ENCODE peak calls at places on chromosome 19, in nine cellular contexts. One of them, this sample, is unnamed.

GRCh38 chr19:15464394-15465385 is at the start of gene RASAL3:
- DNase-seq in transverse colon: peak; percentile 60
- DNase-seq in neuronal stem cell: no peak
- DNase-seq in PC-3: no peak
- DNase-seq in Panc1: no peak
- DNase-seq in heart left ventricle: no peak
- DNase-seq in BE2C: no peak
- DNase-seq in IMR-90: no peak
- DNase-seq in right lobe of liver: peak; percentile 40
- DNase-seq in this sample: no peak

GRCh38 chr19:46339491-46339890 is 7.4 kb upstream of the PPP5C start:
- DNase-seq in transverse colon: no peak
- DNase-seq in neuronal stem cell: no peak
- DNase-seq in PC-3: no peak
- DNase-seq in Panc1: no peak
- DNase-seq in heart left ventricle: no peak
- DNase-seq in BE2C: no peak
- DNase-seq in IMR-90: no peak
- DNase-seq in right lobe of liver: no peak
- DNase-seq in this sample: no peak

GRCh38 chr19:38078302-38078930 is 145.6 kb downstream of the DPF1 start:
- DNase-seq in transverse colon: no peak
- DNase-seq in neuronal stem cell: no peak
- DNase-seq in PC-3: no peak
- DNase-seq in Panc1: no peak
- DNase-seq in heart left ventricle: no peak
- DNase-seq in BE2C: no peak
- DNase-seq in IMR-90: no peak
- DNase-seq in right lobe of liver: no peak
- DNase-seq in this sample: no peak

GRCh38 chr19:13302521-13303270 is 152.5 kb downstream of the IER2 start:
- DNase-seq in transverse colon: no peak
- DNase-seq in neuronal stem cell: no peak
- DNase-seq in PC-3: peak; percentile 25
- DNase-seq in Panc1: no peak
- DNase-seq in heart left ventricle: no peak
- DNase-seq in BE2C: no peak
- DNase-seq in IMR-90: no peak
- DNase-seq in right lobe of liver: no peak
- DNase-seq in this sample: peak; percentile 22

GRCh38 chr19:322616-323015 is 22.0 kb downstream of the MIER2 start:
- DNase-seq in transverse colon: no peak
- DNase-seq in neuronal stem cell: no peak
- DNase-seq in PC-3: no peak
- DNase-seq in Panc1: no peak
- DNase-seq in heart left ventricle: no peak
- DNase-seq in BE2C: no peak
- DNase-seq in IMR-90: no peak
- DNase-seq in right lobe of liver: no peak
- DNase-seq in this sample: no peak

GRCh38 chr19:2325261-2326046 is 2.9 kb downstream of the LSM7 start:
- DNase-seq in transverse colon: no peak
- DNase-seq in neuronal stem cell: no peak
- DNase-seq in PC-3: no peak
- DNase-seq in Panc1: no peak
- DNase-seq in heart left ventricle: no peak
- DNase-seq in BE2C: no peak
- DNase-seq in IMR-90: no peak
- DNase-seq in right lobe of liver: no peak
- DNase-seq in this sample: no peak

GRCh38 chr19:35265126-35265995 is 3.4 kb upstream of the USF2 start:
- DNase-seq in transverse colon: peak; percentile 8
- DNase-seq in neuronal stem cell: no peak
- DNase-seq in PC-3: peak; percentile 22
- DNase-seq in Panc1: no peak
- DNase-seq in heart left ventricle: no peak
- DNase-seq in BE2C: no peak
- DNase-seq in IMR-90: no peak
- DNase-seq in right lobe of liver: no peak
- DNase-seq in this sample: peak; percentile 40

GRCh38 chr19:55590621-55591020 is 8.7 kb downstream of the FIZ1 start:
- DNase-seq in transverse colon: no peak
- DNase-seq in neuronal stem cell: no peak
- DNase-seq in PC-3: peak; percentile 58
- DNase-seq in Panc1: no peak
- DNase-seq in heart left ventricle: no peak
- DNase-seq in BE2C: no peak
- DNase-seq in IMR-90: no peak
- DNase-seq in right lobe of liver: no peak
- DNase-seq in this sample: peak; percentile 53

GRCh38 chr19:39411006-39411831 is 1.2 kb upstream of the PLEKHG2 start:
- DNase-seq in transverse colon: peak; percentile 86
- DNase-seq in neuronal stem cell: no peak
- DNase-seq in PC-3: no peak
- DNase-seq in Panc1: no peak
- DNase-seq in heart left ventricle: peak; percentile 68
- DNase-seq in BE2C: no peak
- DNase-seq in IMR-90: peak; percentile 68
- DNase-seq in right lobe of liver: peak; percentile 77
- DNase-seq in this sample: peak; percentile 73

GRCh38 chr19:1651061-1651547 is 1.3 kb downstream of the TCF3 start:
- DNase-seq in transverse colon: peak; percentile 70
- DNase-seq in neuronal stem cell: peak; percentile 49
- DNase-seq in PC-3: no peak
- DNase-seq in Panc1: no peak
- DNase-seq in heart left ventricle: peak; percentile 23
- DNase-seq in BE2C: peak; percentile 24
- DNase-seq in IMR-90: peak; percentile 16
- DNase-seq in right lobe of liver: peak; percentile 19
- DNase-seq in this sample: peak; percentile 52

GRCh38 chr19:5553892-5554291 is 13.9 kb downstream of the TINCR start:
- DNase-seq in transverse colon: no peak
- DNase-seq in neuronal stem cell: no peak
- DNase-seq in PC-3: no peak
- DNase-seq in Panc1: no peak
- DNase-seq in heart left ventricle: no peak
- DNase-seq in BE2C: peak; percentile 59
- DNase-seq in IMR-90: no peak
- DNase-seq in right lobe of liver: no peak
- DNase-seq in this sample: no peak

GRCh38 chr19:45971260-45971902 is 2.3 kb downstream of the NOVA2 start:
- DNase-seq in transverse colon: no peak
- DNase-seq in neuronal stem cell: no peak
- DNase-seq in PC-3: no peak
- DNase-seq in Panc1: no peak
- DNase-seq in heart left ventricle: peak; percentile 57
- DNase-seq in BE2C: no peak
- DNase-seq in IMR-90: no peak
- DNase-seq in right lobe of liver: no peak
- DNase-seq in this sample: no peak

GRCh38 chr19:13938361-13939027 is at the start of gene PODNL1:
- DNase-seq in transverse colon: no peak
- DNase-seq in neuronal stem cell: no peak
- DNase-seq in PC-3: no peak
- DNase-seq in Panc1: no peak
- DNase-seq in heart left ventricle: no peak
- DNase-seq in BE2C: no peak
- DNase-seq in IMR-90: peak; percentile 53
- DNase-seq in right lobe of liver: no peak
- DNase-seq in this sample: peak; percentile 85

GRCh38 chr19:45498411-45499195 is at the start of gene PPM1N:
- DNase-seq in transverse colon: no peak
- DNase-seq in neuronal stem cell: no peak
- DNase-seq in PC-3: peak; percentile 16
- DNase-seq in Panc1: no peak
- DNase-seq in heart left ventricle: no peak
- DNase-seq in BE2C: no peak
- DNase-seq in IMR-90: peak; percentile 17
- DNase-seq in right lobe of liver: peak; percentile 45
- DNase-seq in this sample: peak; percentile 59

GRCh38 chr19:4455742-4456565 is 1.6 kb downstream of the UBXN6 start:
- DNase-seq in transverse colon: peak; percentile 48
- DNase-seq in neuronal stem cell: no peak
- DNase-seq in PC-3: peak; percentile 41
- DNase-seq in Panc1: no peak
- DNase-seq in heart left ventricle: peak; percentile 73
- DNase-seq in BE2C: peak; percentile 48
- DNase-seq in IMR-90: peak; percentile 84
- DNase-seq in right lobe of liver: no peak
- DNase-seq in this sample: peak; percentile 92

GRCh38 chr19:56112313-56112709 is 8.8 kb downstream of the ZNF787 start:
- DNase-seq in transverse colon: no peak
- DNase-seq in neuronal stem cell: no peak
- DNase-seq in PC-3: no peak
- DNase-seq in Panc1: no peak
- DNase-seq in heart left ventricle: no peak
- DNase-seq in BE2C: no peak
- DNase-seq in IMR-90: no peak
- DNase-seq in right lobe of liver: no peak
- DNase-seq in this sample: no peak

GRCh38 chr19:14563989-14564650 is 7.7 kb downstream of the NDUFB7 start:
- DNase-seq in transverse colon: no peak
- DNase-seq in neuronal stem cell: no peak
- DNase-seq in PC-3: peak; percentile 54
- DNase-seq in Panc1: no peak
- DNase-seq in heart left ventricle: peak; percentile 44
- DNase-seq in BE2C: peak; percentile 97
- DNase-seq in IMR-90: no peak
- DNase-seq in right lobe of liver: no peak
- DNase-seq in this sample: peak; percentile 38

GRCh38 chr19:50759886-50760285 is 10.4 kb upstream of the GPR32 start:
- DNase-seq in transverse colon: no peak
- DNase-seq in neuronal stem cell: no peak
- DNase-seq in PC-3: peak; percentile 44
- DNase-seq in Panc1: no peak
- DNase-seq in heart left ventricle: no peak
- DNase-seq in BE2C: peak; percentile 23
- DNase-seq in IMR-90: peak; percentile 32
- DNase-seq in right lobe of liver: no peak
- DNase-seq in this sample: peak; percentile 45

GRCh38 chr19:27529158-27529557 is 1683.8 kb downstream of the UQCRFS1 start:
- DNase-seq in transverse colon: no peak
- DNase-seq in neuronal stem cell: no peak
- DNase-seq in PC-3: no peak
- DNase-seq in Panc1: no peak
- DNase-seq in heart left ventricle: no peak
- DNase-seq in BE2C: no peak
- DNase-seq in IMR-90: no peak
- DNase-seq in right lobe of liver: no peak
- DNase-seq in this sample: no peak
- H3K9me3 ChIP-seq in transverse colon: peaks cover 91% of the 10 kb centered on the region
- H3K9me3 ChIP-seq in neuronal stem cell: peaks cover 2% of the 10 kb centered on the region
- H3K9me3 ChIP-seq in PC-3: peaks cover 35% of the 10 kb centered on the region
- H3K9me3 ChIP-seq in Panc1: no peaks in the 10 kb centered on the region
- H3K9me3 ChIP-seq in heart left ventricle: peaks cover 43% of the 10 kb centered on the region
- H3K9me3 ChIP-seq in BE2C: no peaks in the 10 kb centered on the region
- H3K9me3 ChIP-seq in IMR-90: peaks cover 5% of the 10 kb centered on the region
- H3K9me3 ChIP-seq in right lobe of liver: no peaks in the 10 kb centered on the region
- H3K9me3 ChIP-seq in this sample: peaks cover 11% of the 10 kb centered on the region

DNA sequence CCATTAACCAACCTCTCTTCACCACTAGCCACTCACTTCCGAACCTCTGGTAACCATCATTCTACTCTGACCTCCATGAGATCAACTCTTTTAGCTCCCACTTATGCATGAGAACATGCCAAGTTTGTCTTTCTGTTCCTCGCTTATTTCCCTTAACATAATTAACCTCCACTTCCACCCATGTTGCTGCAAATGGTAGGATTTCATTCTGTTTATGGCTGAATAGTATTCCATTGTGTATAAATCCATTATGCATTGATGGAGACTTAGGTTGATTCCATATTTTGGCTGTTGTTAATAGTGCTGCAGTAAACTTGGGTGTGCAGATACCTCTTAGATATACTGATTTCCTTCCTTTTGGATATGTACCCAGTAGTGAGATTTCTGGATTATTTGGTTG is 30.2 kb downstream of the ZNF382 start:
- DNase-seq in transverse colon: no peak
- DNase-seq in neuronal stem cell: no peak
- DNase-seq in PC-3: no peak
- DNase-seq in Panc1: no peak
- DNase-seq in heart left ventricle: no peak
- DNase-seq in BE2C: no peak
- DNase-seq in IMR-90: no peak
- DNase-seq in right lobe of liver: no peak
- DNase-seq in this sample: no peak
- H3K9me3 ChIP-seq in transverse colon: peaks cover 100% of the 10 kb centered on the region
- H3K9me3 ChIP-seq in neuronal stem cell: peaks cover 88% of the 10 kb centered on the region
- H3K9me3 ChIP-seq in PC-3: peaks cover 29% of the 10 kb centered on the region
- H3K9me3 ChIP-seq in Panc1: peaks cover 53% of the 10 kb centered on the region
- H3K9me3 ChIP-seq in heart left ventricle: peaks cover 100% of the 10 kb centered on the region
- H3K9me3 ChIP-seq in BE2C: peaks cover 5% of the 10 kb centered on the region
- H3K9me3 ChIP-seq in IMR-90: peaks cover 79% of the 10 kb centered on the region
- H3K9me3 ChIP-seq in right lobe of liver: peaks cover 38% of the 10 kb centered on the region
- H3K9me3 ChIP-seq in this sample: peaks cover 12% of the 10 kb centered on the region

DNA sequence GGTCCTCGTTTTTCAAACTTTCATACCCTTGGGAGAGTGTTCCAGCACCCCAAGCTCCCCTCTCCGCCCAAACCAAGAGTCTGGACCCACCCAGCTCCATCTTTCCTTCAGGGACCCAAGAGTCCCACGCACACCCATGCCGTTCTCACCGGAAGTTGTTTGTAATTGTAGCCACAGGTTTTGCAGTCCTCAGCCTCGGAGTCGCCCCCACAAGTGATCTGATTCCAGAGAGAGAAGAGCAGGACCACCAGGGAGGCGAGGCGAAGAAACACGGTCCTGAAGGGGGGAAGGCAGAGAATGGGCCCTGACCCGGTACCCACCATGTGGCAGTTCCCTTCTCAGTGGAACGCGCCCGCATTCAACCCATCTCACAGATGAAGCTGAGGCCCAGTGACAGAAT is 3.4 kb upstream of the LENG1 start:
- DNase-seq in transverse colon: no peak
- DNase-seq in neuronal stem cell: no peak
- DNase-seq in PC-3: no peak
- DNase-seq in Panc1: no peak
- DNase-seq in heart left ventricle: no peak
- DNase-seq in BE2C: no peak
- DNase-seq in IMR-90: no peak
- DNase-seq in right lobe of liver: no peak
- DNase-seq in this sample: no peak
- H3K9me3 ChIP-seq in transverse colon: no peaks in the 10 kb centered on the region
- H3K9me3 ChIP-seq in neuronal stem cell: peaks cover 20% of the 10 kb centered on the region
- H3K9me3 ChIP-seq in PC-3: no peaks in the 10 kb centered on the region
- H3K9me3 ChIP-seq in Panc1: no peaks in the 10 kb centered on the region
- H3K9me3 ChIP-seq in heart left ventricle: no peaks in the 10 kb centered on the region
- H3K9me3 ChIP-seq in BE2C: no peaks in the 10 kb centered on the region
- H3K9me3 ChIP-seq in IMR-90: no peaks in the 10 kb centered on the region
- H3K9me3 ChIP-seq in right lobe of liver: no peaks in the 10 kb centered on the region
- H3K9me3 ChIP-seq in this sample: no peaks in the 10 kb centered on the region

DNA sequence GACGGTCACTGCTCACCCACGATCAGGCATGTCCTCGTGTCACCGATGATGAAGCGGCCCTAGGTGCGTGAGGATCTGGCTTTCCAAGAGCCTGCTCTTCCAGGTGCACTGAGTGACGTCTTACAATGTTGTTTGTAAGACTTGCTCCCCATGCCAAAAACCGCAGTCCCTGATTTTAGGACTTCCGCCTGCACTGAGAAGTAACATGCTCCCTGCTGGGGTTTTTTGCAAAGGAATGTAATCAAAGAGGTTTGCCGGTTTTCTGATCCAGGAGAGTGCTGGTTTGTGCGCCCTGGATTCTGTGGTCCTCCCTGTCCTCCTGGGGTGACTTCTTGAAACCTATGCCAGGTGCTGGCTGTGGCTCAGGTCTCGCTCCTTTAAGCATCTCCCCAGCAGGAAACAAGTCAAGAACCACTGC is 38.8 kb downstream of the MYO9B start:
- DNase-seq in transverse colon: no peak
- DNase-seq in neuronal stem cell: no peak
- DNase-seq in PC-3: peak; percentile 44
- DNase-seq in Panc1: no peak
- DNase-seq in heart left ventricle: no peak
- DNase-seq in BE2C: no peak
- DNase-seq in IMR-90: peak; percentile 57
- DNase-seq in right lobe of liver: no peak
- DNase-seq in this sample: no peak
- H3K9me3 ChIP-seq in transverse colon: no peaks in the 10 kb centered on the region
- H3K9me3 ChIP-seq in neuronal stem cell: no peaks in the 10 kb centered on the region
- H3K9me3 ChIP-seq in PC-3: no peaks in the 10 kb centered on the region
- H3K9me3 ChIP-seq in Panc1: no peaks in the 10 kb centered on the region
- H3K9me3 ChIP-seq in heart left ventricle: no peaks in the 10 kb centered on the region
- H3K9me3 ChIP-seq in BE2C: no peaks in the 10 kb centered on the region
- H3K9me3 ChIP-seq in IMR-90: no peaks in the 10 kb centered on the region
- H3K9me3 ChIP-seq in right lobe of liver: no peaks in the 10 kb centered on the region
- H3K9me3 ChIP-seq in this sample: no peaks in the 10 kb centered on the region